ENCODE peak calls at places on chromosomes 1 and 21, in seven cellular contexts. W is upper lobe of left lung, C is transverse colon, G is K562, I is breast epithelium, M is suprapubic skin, R is HL-60. F is an unnamed sample.

GRCh38 chr1:7319196-7319595 is 451.9 kb upstream of the VAMP3 start:
- DNase-seq in W (no peak), R (no peak), G (no peak), C (no peak), I (no peak), M (no peak), F (no peak)

GRCh38 chr1:81802601-81803422 is 2.1 kb downstream of the ADGRL2 start:
- DNase-seq in R (no peak), W (peak), C (peak), I (peak), G (no peak), M (peak), F (peak)

GRCh38 chr1:153941826-153942725 is 4.4 kb downstream of the DENND4B start:
- DNase-seq in R (no peak), G (no peak), M (peak), C (no peak), I (no peak), W (peak), F (no peak)

GRCh38 chr1:10532357-10532756 is 57.6 kb downstream of the PEX14 start:
- DNase-seq in W (no peak), C (no peak), M (no peak), I (no peak), R (no peak), G (no peak), F (no peak)

GRCh38 chr1:236880209-236880608 is 85.1 kb downstream of the MTR start:
- DNase-seq in G (no peak), M (no peak), I (no peak), W (no peak), R (no peak), C (no peak), F (no peak)

GRCh38 chr1:102550729-102551384 is 554.1 kb upstream of the OLFM3 start:
- DNase-seq in R (no peak), M (no peak), W (no peak), C (no peak), I (no peak), G (no peak), F (no peak)

GRCh38 chr1:214101246-214101645 is 113.5 kb downstream of the PROX1 start:
- DNase-seq in W (no peak), I (no peak), M (no peak), R (no peak), C (no peak), G (no peak), F (no peak)

GRCh38 chr1:110874303-110875215 is 1.6 kb downstream of the CD53 start:
- DNase-seq in I (no peak), W (no peak), C (no peak), R (peak), M (no peak), G (peak), F (no peak)

GRCh38 chr1:74731399-74732052 is 1.3 kb downstream of the CRYZ start:
- DNase-seq in G (peak), R (no peak), C (no peak), I (no peak), M (no peak), W (no peak), F (no peak)

GRCh38 chr1:150548632-150549495 is at the start of gene ADAMTSL4:
- DNase-seq in M (no peak), C (peak), R (no peak), I (peak), W (peak), G (peak), F (no peak)

GRCh38 chr1:196387766-196388165 is 220.5 kb downstream of the KCNT2 start:
- DNase-seq in W (no peak), I (no peak), R (no peak), C (no peak), M (no peak), G (no peak), F (no peak)

GRCh38 chr1:2240251-2241156 is 12.4 kb downstream of the SKI start:
- DNase-seq in G (peak), R (peak), W (peak), C (peak), M (peak), I (peak), F (peak)

GRCh38 chr1:195939844-195940243 is 668.4 kb downstream of the KCNT2 start:
- DNase-seq in W (no peak), G (no peak), I (no peak), M (no peak), C (no peak), R (no peak), F (no peak)

GRCh38 chr1:162144853-162145252 is 75.4 kb downstream of the NOS1AP start:
- DNase-seq in I (no peak), M (no peak), W (no peak), R (no peak), C (no peak), G (no peak), F (no peak)

GRCh38 chr1:221913351-221913750 is 171.5 kb upstream of the DUSP10 start:
- DNase-seq in G (no peak), R (no peak), I (no peak), W (no peak), C (no peak), M (no peak), F (no peak)

GRCh38 chr1:78289606-78290005 is 201.2 kb upstream of the PTGFR start:
- DNase-seq in G (no peak), M (no peak), W (no peak), C (no peak), R (no peak), I (no peak), F (no peak)

GRCh38 chr1:147527941-147528936 is 13.1 kb upstream of the BCL9 start:
- DNase-seq in W (no peak), G (no peak), I (no peak), M (no peak), R (no peak), C (no peak), F (no peak)

GRCh38 chr1:232621050-232621449 is 8.9 kb downstream of the SIPA1L2 start:
- DNase-seq in G (no peak), M (no peak), R (no peak), I (no peak), C (no peak), W (no peak), F (no peak)

GRCh38 chr1:234709473-234710279 is 99.7 kb upstream of the IRF2BP2 start:
- DNase-seq in I (peak), C (peak), M (peak), G (no peak), W (peak), R (no peak), F (no peak)

GRCh38 chr1:20485527-20486456 is at the start of gene CAMK2N1:
- DNase-seq in R (no peak), I (peak), M (peak), G (peak), W (peak), C (peak), F (peak)

GRCh38 chr1:31715097-31715872 is 11.5 kb upstream of the COL16A1 start:
- DNase-seq in C (peak), R (no peak), W (peak), G (peak), M (peak), I (peak), F (peak)

GRCh38 chr1:177959793-177960515 is 9.9 kb downstream of the SEC16B start:
- DNase-seq in C (no peak), I (no peak), R (no peak), W (no peak), G (no peak), M (no peak), F (no peak)

GRCh38 chr1:32215629-32216505 is 6.3 kb downstream of the TMEM234 start:
- DNase-seq in R (no peak), W (no peak), G (peak), C (peak), I (peak), M (no peak), F (peak)

GRCh38 chr1:10975567-10976326 is 36.7 kb upstream of the TARDBP start:
- DNase-seq in C (peak), M (peak), G (no peak), I (peak), R (no peak), W (no peak), F (peak)

GRCh38 chr1:206117151-206117948 is at the start of gene AVPR1B:
- DNase-seq in W (peak), C (peak), G (no peak), M (no peak), I (no peak), R (no peak), F (peak)

GRCh38 chr1:181094813-181095212 is 6.3 kb downstream of the IER5 start:
- DNase-seq in C (peak), G (no peak), R (no peak), M (no peak), W (no peak), I (no peak), F (no peak)

GRCh38 chr1:27341525-27342252 is at the start of gene SYTL1:
- DNase-seq in C (peak), G (peak), M (no peak), R (peak), W (peak), I (peak), F (peak)

GRCh38 chr1:158999301-159000069 is 10.2 kb upstream of the IFI16 start:
- DNase-seq in W (no peak), G (no peak), R (no peak), I (peak), M (peak), C (peak), F (peak)

GRCh38 chr1:27891196-27891889 is 19.0 kb downstream of the THEMIS2 start:
- DNase-seq in M (no peak), G (no peak), W (no peak), C (peak), R (no peak), I (no peak), F (no peak)

GRCh38 chr1:179340915-179341314 is 24.9 kb upstream of the AXDND1 start:
- DNase-seq in R (no peak), M (no peak), I (no peak), C (no peak), W (no peak), G (no peak), F (no peak)

GRCh38 chr1:166947398-166948043 is 27.8 kb downstream of the ILDR2 start:
- DNase-seq in W (peak), M (no peak), G (peak), I (no peak), C (peak), R (no peak), F (no peak)

GRCh38 chr1:56073614-56074356 is 505.6 kb downstream of the PLPP3 start:
- DNase-seq in M (peak), I (no peak), R (no peak), G (no peak), C (peak), W (no peak), F (peak)

GRCh38 chr21:46039891-46040660 is 57.8 kb upstream of the COL6A2 start:
- DNase-seq in I (no peak), C (no peak), R (no peak), M (no peak), W (no peak), G (no peak), F (no peak)

GRCh38 chr21:28154121-28154520 is 838.6 kb downstream of the LTN1 start:
- DNase-seq in I (no peak), W (no peak), C (no peak), M (no peak), G (no peak), R (no peak), F (no peak)

GRCh38 chr1:171127481-171127880 is 36.8 kb downstream of the FMO3 start:
- DNase-seq in R (no peak), M (no peak), C (no peak), G (no peak), W (no peak), I (no peak), F (peak)

DNA sequence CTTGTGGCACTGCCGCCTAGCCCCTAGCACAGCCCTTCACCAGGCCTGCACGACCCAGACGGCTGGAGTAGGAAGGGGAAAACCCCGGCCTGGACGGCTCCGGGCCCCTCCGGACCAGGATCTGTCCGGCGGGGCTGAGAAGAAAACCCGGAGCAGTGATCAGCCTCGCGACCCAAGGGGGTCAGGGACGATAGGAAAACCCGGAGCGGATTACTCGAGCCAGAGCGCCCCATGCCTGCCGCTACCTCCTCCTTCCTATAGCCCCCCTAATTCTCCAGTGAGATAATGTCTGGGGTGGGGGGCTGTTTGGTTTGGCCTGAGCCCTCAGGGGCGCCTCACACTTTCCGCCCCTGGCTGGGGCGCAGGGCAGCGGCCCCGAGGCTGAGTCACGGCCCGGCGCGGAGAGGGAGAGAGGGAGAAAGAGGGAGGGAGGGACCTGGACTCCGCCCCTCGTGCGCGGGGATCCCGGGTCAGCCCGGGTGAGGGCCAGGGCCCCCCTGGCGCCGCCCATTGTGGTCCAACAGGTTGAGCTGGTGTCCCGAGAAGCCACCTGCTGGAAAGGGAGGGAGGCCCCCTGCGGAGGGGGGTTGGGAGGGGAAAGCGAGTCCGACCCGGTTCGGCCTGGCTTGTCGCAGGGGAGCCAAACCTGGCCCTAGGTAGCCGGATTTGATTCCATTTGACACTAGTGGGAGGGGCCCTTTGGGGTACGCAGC is 1.7 kb upstream of the ZBTB7B start:
- DNase-seq in W (peak), G (peak), R (peak), C (peak), M (peak), I (peak), F (peak)
- TF ChIP-seq POLR2AphosphoS5 in W (peak), G (peak), R (no peak), C (peak), M (peak), I (peak), F (peak)

GRCh38 chr1:16165548-16165947 is 9.7 kb upstream of the EPHA2 start:
- DNase-seq in R (no peak), G (no peak), I (no peak), M (no peak), C (no peak), W (no peak), F (no peak)

GRCh38 chr1:16164821-16165364 is 9.0 kb upstream of the EPHA2 start:
- DNase-seq in W (no peak), R (no peak), I (no peak), C (no peak), G (no peak), M (no peak), F (no peak)

GRCh38 chr1:16166117-16166516 is 10.2 kb upstream of the EPHA2 start:
- DNase-seq in I (no peak), G (no peak), W (no peak), R (no peak), C (no peak), M (no peak), F (no peak)

GRCh38 chr1:16162163-16162822 is 6.4 kb upstream of the EPHA2 start:
- DNase-seq in W (peak), G (peak), I (no peak), R (no peak), M (no peak), C (peak), F (no peak)

DNA sequence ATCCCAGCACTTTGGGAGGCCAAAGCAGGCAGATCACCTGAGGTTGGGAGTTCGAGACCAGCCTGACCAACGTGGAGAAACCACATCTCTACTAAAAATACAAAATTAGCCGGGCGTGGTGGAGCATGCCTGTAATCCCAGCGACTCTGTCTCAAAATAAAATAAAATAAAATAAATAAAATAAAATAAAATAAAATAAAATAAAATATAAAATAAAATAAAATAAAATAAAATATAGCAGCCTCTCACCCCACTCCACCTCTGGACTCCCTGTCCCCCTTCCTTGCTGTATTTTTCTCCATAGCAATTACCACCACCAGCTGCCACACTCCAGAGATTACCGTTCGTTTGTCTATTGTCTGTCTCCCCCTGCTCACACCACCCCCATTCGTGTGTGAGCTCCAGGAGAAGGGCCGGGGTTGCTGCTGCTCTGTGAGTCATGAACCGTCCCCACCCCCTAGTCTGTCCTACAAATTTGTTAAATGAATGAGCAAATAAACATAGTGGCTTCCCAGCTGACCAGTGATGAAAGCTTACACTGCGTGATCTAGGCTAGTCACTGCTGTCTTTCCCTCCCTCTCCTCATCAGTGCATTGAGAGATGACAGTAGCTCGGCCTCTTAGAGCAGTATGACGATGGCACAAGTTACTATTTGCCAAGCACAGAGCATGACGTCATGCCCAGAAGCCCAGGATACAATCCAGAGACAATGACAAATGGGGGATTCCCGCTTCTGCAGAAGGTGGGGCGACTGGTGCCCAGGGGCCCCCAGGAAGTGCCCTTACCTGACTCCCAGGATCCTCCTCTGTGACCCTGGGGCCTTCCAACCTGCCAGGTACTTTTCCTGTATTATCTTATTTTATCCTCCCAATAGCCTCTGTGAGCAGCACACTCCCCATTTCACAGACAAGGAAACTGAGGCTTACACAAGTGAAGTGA is 8.3 kb upstream of the EPHA2 start:
- DNase-seq in C (no peak), M (no peak), G (peak), R (no peak), I (no peak), W (no peak), F (no peak)
- TF ChIP-seq POLR2AphosphoS5 in C (peak), M (no peak), G (no peak), R (no peak), I (no peak), W (no peak), F (peak)

GRCh38 chr1:59730759-59731478 is 83.8 kb upstream of the HOOK1 start:
- DNase-seq in G (peak), M (peak), I (no peak), C (peak), R (no peak), W (no peak), F (peak)
- TF ChIP-seq POLR2AphosphoS5 in G (no peak), M (no peak), I (no peak), C (peak), R (no peak), W (peak), F (no peak)

GRCh38 chr1:245264226-245264625 is 109.4 kb downstream of the KIF26B start:
- DNase-seq in C (no peak), I (no peak), M (no peak), G (no peak), W (no peak), R (no peak), F (no peak)
- TF ChIP-seq POLR2AphosphoS5 in C (no peak), I (no peak), M (no peak), G (no peak), W (no peak), R (no peak), F (no peak)

GRCh38 chr1:156492013-156492590 is 8.5 kb downstream of the MEF2D start:
- DNase-seq in I (no peak), W (no peak), C (no peak), R (no peak), M (no peak), G (no peak), F (no peak)

GRCh38 chr1:156493749-156494148 is 6.8 kb downstream of the MEF2D start:
- DNase-seq in I (no peak), R (peak), C (no peak), W (no peak), M (no peak), G (no peak), F (no peak)

GRCh38 chr1:156493154-156493631 is 7.4 kb downstream of the MEF2D start:
- DNase-seq in I (no peak), C (peak), R (peak), G (no peak), M (no peak), W (no peak), F (peak)

GRCh38 chr1:156491151-156491949 is 9.2 kb downstream of the MEF2D start:
- DNase-seq in C (no peak), G (no peak), I (no peak), R (peak), W (no peak), M (no peak), F (no peak)

DNA sequence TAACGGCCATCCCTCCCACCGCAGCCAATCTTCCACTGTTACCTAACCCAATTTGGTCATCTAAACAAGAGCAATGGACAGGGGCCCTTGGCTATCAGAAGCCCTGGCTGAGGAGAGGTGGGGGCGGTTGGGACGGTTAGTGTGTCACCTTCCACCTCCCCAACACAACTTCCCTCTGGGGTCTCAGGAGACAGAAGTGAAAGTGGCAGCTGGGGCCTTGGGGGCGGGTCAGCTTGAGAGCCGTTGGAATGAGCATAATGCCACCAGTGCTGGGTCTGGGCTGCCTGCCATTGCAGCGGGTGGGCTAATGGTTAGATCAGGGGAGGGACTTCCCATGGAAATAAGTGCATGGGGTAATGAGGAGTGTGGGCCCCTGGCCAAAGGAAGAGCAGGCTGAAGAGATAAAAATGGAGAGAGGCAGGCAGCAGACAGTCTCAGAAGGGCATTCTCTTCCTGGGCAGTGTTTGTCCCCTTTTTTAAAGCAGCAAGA is 7.9 kb downstream of the MEF2D start:
- DNase-seq in G (no peak), M (no peak), C (peak), R (peak), I (no peak), W (no peak), F (no peak)
- TF ChIP-seq POLR2AphosphoS5 in G (no peak), M (no peak), C (peak), R (peak), I (no peak), W (no peak), F (no peak)

GRCh38 chr1:13893456-13893855 is 193.5 kb downstream of the PRDM2 start:
- DNase-seq in C (peak), W (no peak), I (no peak), R (no peak), G (no peak), M (no peak), F (no peak)

GRCh38 chr1:13890766-13891165 is 190.8 kb downstream of the PRDM2 start:
- DNase-seq in W (no peak), R (no peak), C (no peak), I (no peak), G (no peak), M (no peak), F (no peak)

GRCh38 chr1:13889495-13889894 is 189.5 kb downstream of the PRDM2 start:
- DNase-seq in R (no peak), G (no peak), W (no peak), I (no peak), C (no peak), M (no peak), F (no peak)

GRCh38 chr1:13892141-13892670 is 192.2 kb downstream of the PRDM2 start:
- DNase-seq in C (no peak), M (no peak), W (no peak), R (no peak), G (no peak), I (no peak), F (no peak)

GRCh38 chr1:13892671-13893325 is 192.8 kb downstream of the PRDM2 start:
- DNase-seq in M (no peak), W (peak), G (no peak), R (no peak), C (peak), I (no peak), F (no peak)
- TF ChIP-seq POLR2AphosphoS5 in M (no peak), W (no peak), G (no peak), R (no peak), C (no peak), I (no peak), F (no peak)

F was measured in prostate gland.